ENCODE peak calls at places on chromosomes 3 and 15, in five cellular contexts. R is heart left ventricle, M is IMR-90, X is psoas muscle, G is A549. A is an unnamed sample.
A peak's percentile ranks its signal among the peaks of the same experiment; 100 is the strongest.

GRCh38 chr3:4583441-4583840 is 90.3 kb downstream of the ITPR1 start:
- DNase-seq in R (no peak), M (peak; percentile 24), X (no peak), G (no peak), A (peak; percentile 56)

GRCh38 chr3:81352867-81353266 is 408.6 kb downstream of the GBE1 start:
- DNase-seq in R (no peak), M (peak; percentile 8), X (no peak), G (peak; percentile 62), A (peak; percentile 29)

GRCh38 chr15:74901612-74902063 is 5.0 kb downstream of the FAM219B start:
- DNase-seq in R (peak; percentile 26), M (peak; percentile 46), X (peak; percentile 39), G (peak; percentile 55), A (peak; percentile 67)

GRCh38 chr3:191804935-191805334 is 344.0 kb downstream of the PYDC2 start:
- DNase-seq in R (no peak), M (no peak), X (no peak), G (no peak), A (no peak)

GRCh38 chr15:100350434-100351226 is 8.9 kb upstream of the ADAMTS17 start:
- DNase-seq in R (no peak), M (peak; percentile 55), X (no peak), G (peak; percentile 90), A (peak; percentile 81)

GRCh38 chr3:11719406-11720219 is 75.9 kb upstream of the VGLL4 start:
- DNase-seq in R (peak; percentile 79), M (peak; percentile 28), X (peak; percentile 69), G (peak; percentile 80), A (peak; percentile 60)

GRCh38 chr3:56612146-56612545 is 55.2 kb downstream of the CCDC66 start:
- DNase-seq in R (no peak), M (no peak), X (no peak), G (no peak), A (no peak)

GRCh38 chr3:158560979-158561378 is 10.0 kb upstream of the MLF1 start:
- DNase-seq in R (no peak), M (peak; percentile 2), X (no peak), G (no peak), A (no peak)

GRCh38 chr15:58487041-58487723 is 55.4 kb downstream of the LIPC start:
- DNase-seq in R (no peak), M (no peak), X (no peak), G (no peak), A (peak; percentile 30)

GRCh38 chr3:51190827-51191226 is 194.3 kb upstream of the MANF start:
- DNase-seq in R (no peak), M (no peak), X (no peak), G (no peak), A (no peak)

GRCh38 chr3:8210752-8211405 is 290.7 kb upstream of the LMCD1 start:
- DNase-seq in R (no peak), M (peak; percentile 2), X (no peak), G (no peak), A (peak; percentile 36)

GRCh38 chr15:68789921-68790575 is 30.6 kb downstream of the ANP32A start:
- DNase-seq in R (peak; percentile 55), M (peak; percentile 58), X (no peak), G (no peak), A (no peak)

GRCh38 chr15:68787609-68788264 is 33.0 kb downstream of the ANP32A start:
- DNase-seq in R (no peak), M (no peak), X (no peak), G (no peak), A (no peak)

GRCh38 chr15:68788265-68788624 is 32.5 kb downstream of the ANP32A start:
- DNase-seq in R (no peak), M (no peak), X (no peak), G (no peak), A (no peak)

GRCh38 chr15:68790910-68791309 is 29.8 kb downstream of the ANP32A start:
- DNase-seq in R (no peak), M (no peak), X (no peak), G (no peak), A (no peak)

DNA sequence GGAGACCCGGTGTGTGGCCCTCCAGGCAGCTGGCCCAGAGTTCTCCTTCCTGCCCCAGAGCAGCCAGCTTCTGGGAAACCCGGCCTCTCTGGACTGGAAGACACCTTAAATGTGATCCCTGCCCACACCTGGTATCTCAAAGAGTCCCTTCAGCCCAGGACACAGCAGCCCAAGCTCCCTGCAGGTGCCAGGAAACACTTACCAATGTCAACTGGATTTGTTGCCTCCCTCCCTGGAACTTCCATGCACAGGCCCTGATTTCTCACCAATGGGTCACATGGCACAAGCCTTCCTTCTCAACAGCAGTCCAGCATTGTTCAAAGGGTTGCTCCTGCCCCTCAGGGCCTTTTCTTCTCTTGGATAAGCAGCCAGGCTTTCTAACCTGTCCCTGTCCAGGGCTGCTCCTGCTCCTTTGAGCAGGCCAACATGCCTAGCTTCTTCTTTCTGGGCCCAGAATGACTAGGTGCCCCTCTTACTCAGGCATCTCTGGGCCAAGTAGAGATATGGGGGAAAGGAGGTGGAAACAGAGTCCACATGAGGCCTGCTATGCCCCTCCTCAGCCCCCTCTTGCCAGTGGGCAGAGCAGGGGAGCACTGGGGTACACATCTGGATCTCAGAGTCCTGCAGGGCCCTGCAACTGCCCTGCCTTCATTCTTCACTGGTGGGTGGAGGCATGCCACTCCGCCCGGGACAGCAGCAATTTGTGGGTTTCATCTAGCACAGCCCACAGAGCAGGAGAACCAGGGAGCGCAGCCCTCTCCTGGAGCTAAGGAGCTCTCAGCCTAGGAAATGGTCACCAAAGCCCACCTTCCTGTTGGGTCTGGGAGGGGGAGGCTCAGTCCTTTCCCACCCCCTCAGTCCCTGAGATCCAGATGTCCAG is 31.4 kb downstream of the ANP32A start:
- DNase-seq in R (no peak), M (no peak), X (no peak), G (no peak), A (no peak)
- H3K4me3 ChIP-seq in R (no peak overlapping the region), M (no peak overlapping the region), X (no peak overlapping the region), G (no peak overlapping the region), A (no peak overlapping the region)

DNA sequence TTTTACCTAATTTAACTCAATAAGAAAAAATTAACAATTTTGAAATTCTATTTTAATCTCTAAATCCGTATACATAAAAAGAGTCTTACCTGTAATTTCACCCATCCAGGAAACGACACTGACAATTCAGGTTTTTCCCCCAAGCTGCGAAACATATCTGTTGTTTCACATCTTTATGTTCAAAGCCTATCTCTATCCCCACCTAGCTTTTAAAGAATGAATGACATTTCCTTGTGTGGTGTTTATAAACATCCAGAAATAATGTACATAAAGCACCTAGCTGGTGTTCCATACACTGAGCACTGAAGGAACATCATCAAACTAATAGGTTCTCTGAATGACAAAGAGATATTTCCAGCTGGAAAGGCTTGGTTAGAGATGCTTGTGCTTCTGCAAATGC is 867.8 kb downstream of the SQOR start:
- DNase-seq in R (no peak), M (no peak), X (no peak), G (no peak), A (no peak)
- TF ChIP-seq CTCF in R (peak; percentile 25), M (no peak), X (no peak), G (no peak), A (no peak)

GRCh38 chr15:88909956-88910831 is 3.0 kb downstream of the MFGE8 start:
- DNase-seq in R (peak; percentile 65), M (no peak), X (peak; percentile 66), G (no peak), A (peak; percentile 61)
- H3K4me3 ChIP-seq in R (peak overlapping the region; percentile 61), M (no peak overlapping the region), X (peak overlapping the region; percentile 92), G (no peak overlapping the region), A (no peak overlapping the region)

GRCh38 chr3:48949376-48949717 is 30.7 kb downstream of the ARIH2 start:
- DNase-seq in R (no peak), M (peak; percentile 12), X (no peak), G (no peak), A (no peak)

GRCh38 chr3:48957006-48957705 is 32.9 kb upstream of the P4HTM start:
- DNase-seq in R (no peak), M (no peak), X (no peak), G (no peak), A (no peak)

GRCh38 chr3:48950051-48950450 is 31.4 kb downstream of the ARIH2 start:
- DNase-seq in R (no peak), M (no peak), X (no peak), G (no peak), A (no peak)

GRCh38 chr3:48952510-48953118 is 34.0 kb downstream of the ARIH2 start:
- DNase-seq in R (no peak), M (no peak), X (no peak), G (peak; percentile 19), A (peak; percentile 13)
- TF ChIP-seq CTCF in R (peak; percentile 37), M (peak; percentile 34), X (peak; percentile 42), G (peak; percentile 17), A (peak; percentile 31)

GRCh38 chr3:9944271-9944670 is 7.9 kb downstream of the PRRT3 start:
- DNase-seq in R (no peak), M (no peak), X (no peak), G (no peak), A (no peak)

GRCh38 chr3:9947025-9947995 is 4.9 kb downstream of the PRRT3 start:
- DNase-seq in R (peak; percentile 75), M (peak; percentile 33), X (peak; percentile 80), G (peak; percentile 89), A (peak; percentile 50)

GRCh38 chr3:9948586-9948985 is 3.6 kb downstream of the PRRT3 start:
- DNase-seq in R (no peak), M (no peak), X (no peak), G (no peak), A (no peak)

GRCh38 chr3:9945358-9945757 is 6.8 kb downstream of the PRRT3 start:
- DNase-seq in R (no peak), M (no peak), X (no peak), G (no peak), A (no peak)

DNA sequence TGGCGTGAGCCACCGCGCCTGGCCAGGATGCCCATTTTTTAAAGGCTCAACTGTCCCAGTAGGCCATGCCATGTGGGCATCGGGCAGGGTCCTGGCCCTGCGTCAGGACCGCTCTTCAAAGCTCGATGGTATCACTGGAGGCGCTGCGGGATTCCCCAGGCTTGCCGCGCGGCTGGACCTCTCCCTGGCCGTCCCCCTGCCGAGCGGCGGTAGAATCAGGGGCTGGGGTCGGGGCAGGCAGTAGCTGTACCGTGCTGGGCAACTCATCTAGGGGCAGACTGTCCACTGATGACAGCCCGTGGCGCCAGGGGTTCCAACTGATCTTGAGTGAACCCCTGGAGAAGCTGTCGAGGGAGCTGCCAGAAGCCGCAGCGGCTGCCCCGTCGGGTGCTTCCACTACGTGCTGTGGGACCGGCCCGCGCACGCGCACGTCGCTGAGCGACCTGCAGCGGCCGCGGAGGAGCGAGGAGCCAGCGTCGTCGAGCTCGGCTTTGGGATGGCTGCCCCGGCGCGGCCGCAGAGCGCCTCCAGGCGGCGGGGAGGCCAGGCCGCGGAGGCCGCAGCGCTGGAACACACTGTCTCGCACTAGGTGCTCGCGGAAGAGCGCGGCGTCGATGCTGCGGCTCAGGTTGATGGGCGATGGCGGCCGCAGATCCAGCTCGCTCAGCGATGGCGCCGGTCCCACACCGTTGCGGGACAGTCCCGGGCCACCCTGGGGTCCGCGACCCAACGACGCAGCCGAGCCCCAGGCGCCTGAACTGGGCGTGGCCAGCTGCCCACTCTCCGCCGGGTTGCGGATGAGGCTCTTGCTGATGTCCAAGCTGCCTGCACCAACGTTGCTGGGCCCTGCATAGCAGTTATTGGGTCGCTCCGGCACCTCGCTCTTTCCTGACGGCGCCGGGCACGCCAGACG is 5.8 kb downstream of the PRRT3 start:
- DNase-seq in R (peak; percentile 93), M (peak; percentile 81), X (peak; percentile 90), G (peak; percentile 95), A (peak; percentile 83)
- H3K4me3 ChIP-seq in R (peak overlapping the region; percentile 75), M (peak overlapping the region; percentile 49), X (peak overlapping the region; percentile 81), G (peak overlapping the region; percentile 80), A (peak overlapping the region; percentile 72)

A was measured in fibroblast of the aortic adventitia.